ENCODE peak calls at places on chromosomes 13 and 19, in five cellular contexts. One of them, this sample, is unnamed.

GRCh38 chr13:110575322-110576069 is 14.0 kb upstream of the RAB20 start:
- DNase-seq in cardiac muscle cell: peak
- DNase-seq in astrocyte: no peak
- DNase-seq in fibroblast of lung: peak
- DNase-seq in adipocyte: no peak
- DNase-seq in this sample: no peak

GRCh38 chr19:42401365-42402303 is 11.5 kb upstream of the CNFN start:
- DNase-seq in cardiac muscle cell: peak
- DNase-seq in astrocyte: peak
- DNase-seq in fibroblast of lung: peak
- DNase-seq in adipocyte: peak
- DNase-seq in this sample: peak

GRCh38 chr19:41868120-41868988 is 8.3 kb downstream of the RPS19 start:
- DNase-seq in cardiac muscle cell: no peak
- DNase-seq in astrocyte: no peak
- DNase-seq in fibroblast of lung: no peak
- DNase-seq in adipocyte: no peak
- DNase-seq in this sample: no peak

GRCh38 chr19:44308011-44308410 is 3.2 kb upstream of the ZNF235 start:
- DNase-seq in cardiac muscle cell: no peak
- DNase-seq in astrocyte: peak
- DNase-seq in fibroblast of lung: no peak
- DNase-seq in adipocyte: no peak
- DNase-seq in this sample: peak

GRCh38 chr19:18007939-18008673 is at the start of gene ARRDC2:
- DNase-seq in cardiac muscle cell: peak
- DNase-seq in astrocyte: peak
- DNase-seq in fibroblast of lung: peak
- DNase-seq in adipocyte: peak
- DNase-seq in this sample: peak

GRCh38 chr13:98998831-98999634 is 21.2 kb upstream of the DOCK9 start:
- DNase-seq in cardiac muscle cell: no peak
- DNase-seq in astrocyte: peak
- DNase-seq in fibroblast of lung: peak
- DNase-seq in adipocyte: no peak
- DNase-seq in this sample: no peak

GRCh38 chr13:58977085-58977484 is 1186.6 kb downstream of the DIAPH3 start:
- DNase-seq in cardiac muscle cell: no peak
- DNase-seq in astrocyte: no peak
- DNase-seq in fibroblast of lung: no peak
- DNase-seq in adipocyte: no peak
- DNase-seq in this sample: no peak

GRCh38 chr19:31340059-31341025 is 8.9 kb downstream of the TSHZ3 start:
- DNase-seq in cardiac muscle cell: no peak
- DNase-seq in astrocyte: peak
- DNase-seq in fibroblast of lung: peak
- DNase-seq in adipocyte: peak
- DNase-seq in this sample: no peak

GRCh38 chr19:19485998-19486290 is 29.4 kb downstream of the TSSK6 start:
- DNase-seq in cardiac muscle cell: no peak
- DNase-seq in astrocyte: no peak
- DNase-seq in fibroblast of lung: no peak
- DNase-seq in adipocyte: no peak
- DNase-seq in this sample: no peak

GRCh38 chr19:7145494-7145893 is 76.0 kb downstream of the ZNF557 start:
- DNase-seq in cardiac muscle cell: no peak
- DNase-seq in astrocyte: no peak
- DNase-seq in fibroblast of lung: no peak
- DNase-seq in adipocyte: no peak
- DNase-seq in this sample: no peak

GRCh38 chr19:49301165-49301865 is 23.7 kb downstream of the SLC6A16 start:
- DNase-seq in cardiac muscle cell: peak
- DNase-seq in astrocyte: peak
- DNase-seq in fibroblast of lung: peak
- DNase-seq in adipocyte: peak
- DNase-seq in this sample: peak

GRCh38 chr19:44401787-44402115 is 343 bp upstream of the ZNF285 start:
- DNase-seq in cardiac muscle cell: no peak
- DNase-seq in astrocyte: no peak
- DNase-seq in fibroblast of lung: no peak
- DNase-seq in adipocyte: no peak
- DNase-seq in this sample: no peak

GRCh38 chr13:52371736-52372247 is 34.2 kb downstream of the THSD1 start:
- DNase-seq in cardiac muscle cell: no peak
- DNase-seq in astrocyte: peak
- DNase-seq in fibroblast of lung: peak
- DNase-seq in adipocyte: no peak
- DNase-seq in this sample: peak

GRCh38 chr19:50803633-50804419 is 13.6 kb downstream of the ACP4 start:
- DNase-seq in cardiac muscle cell: peak
- DNase-seq in astrocyte: no peak
- DNase-seq in fibroblast of lung: no peak
- DNase-seq in adipocyte: peak
- DNase-seq in this sample: no peak

GRCh38 chr13:94329277-94329676 is 150.2 kb downstream of the DCT start:
- DNase-seq in cardiac muscle cell: no peak
- DNase-seq in astrocyte: peak
- DNase-seq in fibroblast of lung: peak
- DNase-seq in adipocyte: peak
- DNase-seq in this sample: no peak

GRCh38 chr19:39413903-39414608 is 1.6 kb downstream of the PLEKHG2 start:
- DNase-seq in cardiac muscle cell: peak
- DNase-seq in astrocyte: no peak
- DNase-seq in fibroblast of lung: peak
- DNase-seq in adipocyte: peak
- DNase-seq in this sample: no peak

GRCh38 chr13:106348032-106348431 is 187.4 kb downstream of the EFNB2 start:
- DNase-seq in cardiac muscle cell: peak
- DNase-seq in astrocyte: peak
- DNase-seq in fibroblast of lung: peak
- DNase-seq in adipocyte: peak
- DNase-seq in this sample: peak

GRCh38 chr13:97313481-97313880 is 91.3 kb downstream of the MBNL2 start:
- DNase-seq in cardiac muscle cell: no peak
- DNase-seq in astrocyte: no peak
- DNase-seq in fibroblast of lung: no peak
- DNase-seq in adipocyte: no peak
- DNase-seq in this sample: no peak

GRCh38 chr19:57068326-57068725 is 51.5 kb upstream of the USP29 start:
- DNase-seq in cardiac muscle cell: no peak
- DNase-seq in astrocyte: no peak
- DNase-seq in fibroblast of lung: no peak
- DNase-seq in adipocyte: no peak
- DNase-seq in this sample: no peak

GRCh38 chr13:66933994-66934393 is 296.1 kb downstream of the PCDH9 start:
- DNase-seq in cardiac muscle cell: no peak
- DNase-seq in astrocyte: peak
- DNase-seq in fibroblast of lung: peak
- DNase-seq in adipocyte: peak
- DNase-seq in this sample: peak

GRCh38 chr13:33110386-33110712 is 94.1 kb downstream of the KL start:
- DNase-seq in cardiac muscle cell: no peak
- DNase-seq in astrocyte: no peak
- DNase-seq in fibroblast of lung: no peak
- DNase-seq in adipocyte: no peak
- DNase-seq in this sample: no peak

GRCh38 chr19:35848486-35848885 is 3.8 kb downstream of the NPHS1 start:
- DNase-seq in cardiac muscle cell: no peak
- DNase-seq in astrocyte: no peak
- DNase-seq in fibroblast of lung: no peak
- DNase-seq in adipocyte: no peak
- DNase-seq in this sample: no peak

GRCh38 chr13:33087091-33087490 is 70.9 kb downstream of the KL start:
- DNase-seq in cardiac muscle cell: no peak
- DNase-seq in astrocyte: peak
- DNase-seq in fibroblast of lung: peak
- DNase-seq in adipocyte: no peak
- DNase-seq in this sample: no peak

GRCh38 chr13:107680115-107680514 is 535.2 kb downstream of the LIG4 start:
- DNase-seq in cardiac muscle cell: no peak
- DNase-seq in astrocyte: no peak
- DNase-seq in fibroblast of lung: peak
- DNase-seq in adipocyte: no peak
- DNase-seq in this sample: no peak

GRCh38 chr19:18741566-18742121 is 49.5 kb downstream of the COMP start:
- DNase-seq in cardiac muscle cell: no peak
- DNase-seq in astrocyte: no peak
- DNase-seq in fibroblast of lung: no peak
- DNase-seq in adipocyte: no peak
- DNase-seq in this sample: no peak

GRCh38 chr19:19140476-19140875 is 2.2 kb upstream of the TMEM161A start:
- DNase-seq in cardiac muscle cell: no peak
- DNase-seq in astrocyte: peak
- DNase-seq in fibroblast of lung: no peak
- DNase-seq in adipocyte: no peak
- DNase-seq in this sample: peak

GRCh38 chr19:48170817-48171347 is 402 bp downstream of the ZSWIM9 start:
- DNase-seq in cardiac muscle cell: no peak
- DNase-seq in astrocyte: no peak
- DNase-seq in fibroblast of lung: no peak
- DNase-seq in adipocyte: no peak
- DNase-seq in this sample: no peak

GRCh38 chr19:16233836-16234551 is 36.3 kb downstream of the AP1M1 start:
- DNase-seq in cardiac muscle cell: no peak
- DNase-seq in astrocyte: no peak
- DNase-seq in fibroblast of lung: no peak
- DNase-seq in adipocyte: no peak
- DNase-seq in this sample: no peak

DNA sequence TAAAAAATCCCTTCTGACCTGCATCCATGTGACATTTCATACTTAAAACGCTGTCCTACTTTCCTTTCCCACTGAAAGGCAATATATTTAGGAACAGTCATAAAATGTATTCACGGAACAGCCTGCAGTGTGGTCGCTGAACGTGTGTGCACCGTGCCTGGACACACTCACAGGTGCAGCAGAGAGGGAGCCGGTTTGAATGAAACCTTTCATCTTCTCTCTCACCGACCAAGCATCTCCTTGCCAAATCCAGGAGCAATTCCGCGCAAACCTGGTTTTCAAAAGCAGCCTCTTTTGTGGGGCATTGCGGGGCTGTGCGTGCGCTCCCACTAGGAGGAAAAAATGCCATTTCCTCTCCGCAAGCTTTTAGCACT is 1.0 kb downstream of the DCLK1 start:
- DNase-seq in cardiac muscle cell: no peak
- DNase-seq in astrocyte: no peak
- DNase-seq in fibroblast of lung: no peak
- DNase-seq in adipocyte: no peak
- DNase-seq in this sample: no peak
- H3K4me3 ChIP-seq in cardiac muscle cell: peak
- H3K4me3 ChIP-seq in astrocyte: peak
- H3K4me3 ChIP-seq in fibroblast of lung: no peak
- H3K4me3 ChIP-seq in adipocyte: peak
- H3K4me3 ChIP-seq in this sample: no peak

GRCh38 chr19:23913931-23914330 is 755 bp upstream of the ZNF726 start:
- DNase-seq in cardiac muscle cell: no peak
- DNase-seq in astrocyte: no peak
- DNase-seq in fibroblast of lung: no peak
- DNase-seq in adipocyte: peak
- DNase-seq in this sample: no peak
- H3K4me3 ChIP-seq in cardiac muscle cell: no peak
- H3K4me3 ChIP-seq in astrocyte: no peak
- H3K4me3 ChIP-seq in fibroblast of lung: no peak
- H3K4me3 ChIP-seq in adipocyte: peak
- H3K4me3 ChIP-seq in this sample: no peak

GRCh38 chr19:47107953-47108746 is 5.4 kb downstream of the ZC3H4 start:
- DNase-seq in cardiac muscle cell: no peak
- DNase-seq in astrocyte: peak
- DNase-seq in fibroblast of lung: peak
- DNase-seq in adipocyte: no peak
- DNase-seq in this sample: peak

GRCh38 chr19:47110521-47111080 is 3.0 kb downstream of the ZC3H4 start:
- DNase-seq in cardiac muscle cell: no peak
- DNase-seq in astrocyte: no peak
- DNase-seq in fibroblast of lung: no peak
- DNase-seq in adipocyte: peak
- DNase-seq in this sample: no peak

GRCh38 chr19:47109177-47109540 is 4.4 kb downstream of the ZC3H4 start:
- DNase-seq in cardiac muscle cell: no peak
- DNase-seq in astrocyte: no peak
- DNase-seq in fibroblast of lung: no peak
- DNase-seq in adipocyte: peak
- DNase-seq in this sample: no peak

GRCh38 chr19:47111081-47111589 is 2.4 kb downstream of the ZC3H4 start:
- DNase-seq in cardiac muscle cell: no peak
- DNase-seq in astrocyte: no peak
- DNase-seq in fibroblast of lung: no peak
- DNase-seq in adipocyte: peak
- DNase-seq in this sample: no peak

GRCh38 chr19:47109541-47110375 is 3.8 kb downstream of the ZC3H4 start:
- DNase-seq in cardiac muscle cell: no peak
- DNase-seq in astrocyte: peak
- DNase-seq in fibroblast of lung: peak
- DNase-seq in adipocyte: peak
- DNase-seq in this sample: peak
- H3K4me3 ChIP-seq in cardiac muscle cell: peak
- H3K4me3 ChIP-seq in astrocyte: peak
- H3K4me3 ChIP-seq in fibroblast of lung: peak
- H3K4me3 ChIP-seq in adipocyte: peak
- H3K4me3 ChIP-seq in this sample: peak

GRCh38 chr19:8654591-8655339 is 24.3 kb downstream of the NFILZ start:
- DNase-seq in cardiac muscle cell: peak
- DNase-seq in astrocyte: no peak
- DNase-seq in fibroblast of lung: peak
- DNase-seq in adipocyte: peak
- DNase-seq in this sample: peak
- H3K4me3 ChIP-seq in cardiac muscle cell: no peak
- H3K4me3 ChIP-seq in astrocyte: no peak
- H3K4me3 ChIP-seq in fibroblast of lung: no peak
- H3K4me3 ChIP-seq in adipocyte: no peak
- H3K4me3 ChIP-seq in this sample: no peak

GRCh38 chr19:4342421-4343055 is 824 bp upstream of the MPND start:
- DNase-seq in cardiac muscle cell: peak
- DNase-seq in astrocyte: peak
- DNase-seq in fibroblast of lung: peak
- DNase-seq in adipocyte: peak
- DNase-seq in this sample: peak

GRCh38 chr19:4343056-4343844 is at the start of gene MPND:
- DNase-seq in cardiac muscle cell: peak
- DNase-seq in astrocyte: peak
- DNase-seq in fibroblast of lung: peak
- DNase-seq in adipocyte: peak
- DNase-seq in this sample: peak

GRCh38 chr19:4338441-4339350 is at the start of gene STAP2:
- DNase-seq in cardiac muscle cell: peak
- DNase-seq in astrocyte: no peak
- DNase-seq in fibroblast of lung: no peak
- DNase-seq in adipocyte: no peak
- DNase-seq in this sample: peak

GRCh38 chr19:4334929-4335833 is 3.4 kb downstream of the STAP2 start:
- DNase-seq in cardiac muscle cell: no peak
- DNase-seq in astrocyte: no peak
- DNase-seq in fibroblast of lung: no peak
- DNase-seq in adipocyte: no peak
- DNase-seq in this sample: no peak

GRCh38 chr19:4337906-4338440 is 654 bp downstream of the STAP2 start:
- DNase-seq in cardiac muscle cell: peak
- DNase-seq in astrocyte: peak
- DNase-seq in fibroblast of lung: no peak
- DNase-seq in adipocyte: peak
- DNase-seq in this sample: peak
- H3K4me3 ChIP-seq in cardiac muscle cell: peak
- H3K4me3 ChIP-seq in astrocyte: peak
- H3K4me3 ChIP-seq in fibroblast of lung: peak
- H3K4me3 ChIP-seq in adipocyte: peak
- H3K4me3 ChIP-seq in this sample: peak